ENCODE peak calls at places on chromosomes 16 and 17, in four cellular contexts. E is nephron progenitor cell, M is endothelial cell, U is progenitor cell of endocrine pancreas. P is an unnamed sample.

GRCh38 chr17:18026408-18026776 is 12.6 kb downstream of the ATPAF2 start:
- DNase-seq in E (no peak), M (no peak), U (no peak), P (peak)

GRCh38 chr17:27009087-27009486 is 284.8 kb upstream of the WSB1 start:
- DNase-seq in E (no peak), M (no peak), U (no peak), P (no peak)

GRCh38 chr16:84013787-84014569 is 28.6 kb downstream of the SLC38A8 start:
- DNase-seq in E (peak), M (peak), U (peak), P (peak)

GRCh38 chr16:7025616-7026190 is 306.9 kb upstream of the RBFOX1 start:
- DNase-seq in E (peak), M (peak), U (peak), P (peak)

GRCh38 chr17:57735707-57736106 is 9.4 kb downstream of the CCDC182 start:
- DNase-seq in E (no peak), M (peak), U (no peak), P (peak)

GRCh38 chr16:83903739-83904138 is 4.8 kb downstream of the MLYCD start:
- DNase-seq in E (no peak), M (no peak), U (no peak), P (no peak)

GRCh38 chr16:50146479-50147435 is 6.3 kb upstream of the TENT4B start:
- DNase-seq in E (no peak), M (no peak), U (no peak), P (peak)

GRCh38 chr16:74607310-74607966 is 524 bp upstream of the GLG1 start:
- DNase-seq in E (no peak), M (no peak), U (no peak), P (no peak)

GRCh38 chr17:68378202-68379149 is 78.8 kb downstream of the WIPI1 start:
- DNase-seq in E (peak), M (peak), U (no peak), P (peak)

GRCh38 chr16:81401035-81401950 is 43.3 kb upstream of the CMIP start:
- DNase-seq in E (no peak), M (no peak), U (no peak), P (no peak)

GRCh38 chr17:15168379-15168778 is 96.7 kb downstream of the PMP22 start:
- DNase-seq in E (no peak), M (no peak), U (no peak), P (no peak)

GRCh38 chr17:37388266-37388665 is 12.5 kb downstream of the C17orf78 start:
- DNase-seq in E (no peak), M (no peak), U (no peak), P (no peak)

GRCh38 chr17:16449121-16449570 is 33.8 kb downstream of the TRPV2 start:
- DNase-seq in E (no peak), M (no peak), U (no peak), P (no peak)

GRCh38 chr17:21294321-21295035 is 10.0 kb downstream of the MAP2K3 start:
- DNase-seq in E (no peak), M (no peak), U (no peak), P (no peak)

GRCh38 chr17:79706931-79707382 is 23.8 kb upstream of the ENPP7 start:
- DNase-seq in E (no peak), M (no peak), U (no peak), P (no peak)

GRCh38 chr16:3640207-3640606 is 14.3 kb upstream of the DNASE1 start:
- DNase-seq in E (no peak), M (no peak), U (no peak), P (no peak)

GRCh38 chr17:3796110-3796821 is 4.7 kb downstream of the ITGAE start:
- DNase-seq in E (no peak), M (no peak), U (no peak), P (no peak)

GRCh38 chr16:3548859-3549258 is 28.3 kb downstream of the NLRC3 start:
- DNase-seq in E (no peak), M (no peak), U (no peak), P (no peak)

GRCh38 chr16:70395345-70395901 is 43.5 kb downstream of the ST3GAL2 start:
- DNase-seq in E (peak), M (peak), U (peak), P (peak)

GRCh38 chr17:32944248-32945020 is 16.5 kb downstream of the TMEM98 start:
- DNase-seq in E (no peak), M (no peak), U (no peak), P (no peak)

GRCh38 chr17:20997711-20998570 is 44.9 kb downstream of the USP22 start:
- DNase-seq in E (no peak), M (no peak), U (no peak), P (no peak)

GRCh38 chr16:53546988-53547391 is 44.0 kb upstream of the AKTIP start:
- DNase-seq in E (peak), M (peak), U (no peak), P (no peak)
- TF ChIP-seq CTCF in E (peak), M (peak), U (peak), P (no peak)

DNA sequence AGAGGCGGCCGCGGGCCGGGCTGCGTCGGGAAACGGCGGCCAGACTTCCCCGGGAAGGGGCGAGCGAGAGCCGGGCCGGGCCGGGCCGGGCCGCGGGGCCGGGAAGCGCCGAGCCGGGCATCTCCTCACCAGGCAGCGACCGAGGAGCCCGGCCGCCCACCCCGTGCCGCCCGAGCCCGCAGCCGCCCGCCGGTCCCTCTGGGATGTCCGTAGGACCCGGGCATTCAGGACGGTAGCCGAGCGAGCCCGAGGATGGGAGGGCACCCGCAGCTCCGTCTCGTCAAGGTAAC is at the start of gene CRHR1:
- DNase-seq in E (no peak), M (peak), U (no peak), P (no peak)
- TF ChIP-seq CTCF in E (no peak), M (no peak), U (no peak), P (no peak)

GRCh38 chr16:53131050-53131362 is 76.2 kb downstream of the CHD9 start:
- DNase-seq in E (no peak), M (no peak), U (no peak), P (no peak)
- TF ChIP-seq CTCF in E (no peak), M (no peak), U (no peak), P (no peak)

GRCh38 chr17:81328925-81329278 is 33.8 kb upstream of the SLC38A10 start:
- DNase-seq in E (no peak), M (no peak), U (no peak), P (no peak)

GRCh38 chr17:81329279-81329926 is 34.3 kb upstream of the SLC38A10 start:
- DNase-seq in E (peak), M (no peak), U (no peak), P (no peak)

GRCh38 chr17:81330884-81331245 is 35.8 kb upstream of the SLC38A10 start:
- DNase-seq in E (no peak), M (no peak), U (no peak), P (no peak)

GRCh38 chr17:81331527-81332043 is 36.5 kb upstream of the SLC38A10 start:
- DNase-seq in E (no peak), M (no peak), U (no peak), P (no peak)

GRCh38 chr17:81329927-81330883 is 35.1 kb upstream of the SLC38A10 start:
- DNase-seq in E (no peak), M (no peak), U (no peak), P (no peak)
- TF ChIP-seq CTCF in E (no peak), M (no peak), U (peak), P (no peak)

GRCh38 chr16:86802013-86802412 is 223.7 kb downstream of the FOXL1 start:
- DNase-seq in E (no peak), M (no peak), U (no peak), P (no peak)
- TF ChIP-seq CTCF in E (no peak), M (no peak), U (no peak), P (no peak)

DNA sequence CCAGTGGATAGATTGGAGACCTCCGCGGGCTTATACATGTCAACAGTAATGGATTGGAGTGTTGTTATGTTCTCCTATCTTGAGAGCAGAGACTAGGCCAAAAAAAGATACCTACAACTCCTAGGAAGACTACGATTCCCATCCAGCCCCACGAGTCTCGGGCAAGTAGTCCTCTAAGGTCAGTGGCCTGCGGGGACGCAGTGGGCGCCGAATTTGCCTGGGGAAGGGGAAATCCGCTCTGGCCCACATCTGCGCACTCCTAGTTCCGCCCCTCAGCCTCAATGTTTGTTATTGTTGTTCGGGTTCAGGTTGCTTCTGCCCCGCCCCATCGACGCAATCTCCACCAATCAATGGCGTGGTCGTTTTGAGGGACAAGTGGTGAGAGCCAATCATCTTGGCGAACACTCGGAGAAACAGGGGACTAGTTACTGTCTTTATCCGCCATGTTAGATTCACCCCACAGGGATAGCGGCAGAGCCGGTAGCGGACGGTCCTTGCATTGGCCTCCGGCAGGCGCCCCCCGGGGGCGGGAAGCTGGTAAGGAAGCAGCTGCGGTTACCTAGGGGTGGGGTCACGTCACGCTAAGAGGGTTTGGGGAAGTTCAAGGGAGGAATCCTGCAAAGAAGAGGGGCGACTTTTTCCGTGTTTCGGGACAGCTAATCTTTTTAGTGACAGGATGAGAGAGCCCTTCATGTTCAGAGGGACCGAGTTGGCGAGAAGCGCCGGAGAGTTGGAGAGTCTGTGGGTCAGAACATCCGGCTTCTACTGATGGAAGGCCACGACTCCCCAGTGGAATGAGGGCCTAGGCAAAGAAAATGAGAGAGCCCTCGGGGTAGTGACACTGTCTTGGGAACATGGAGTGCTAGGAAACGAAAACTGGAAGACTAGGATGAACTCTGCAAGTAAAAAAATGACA is at the start of gene NBR1:
- DNase-seq in E (peak), M (peak), U (peak), P (peak)
- TF ChIP-seq CTCF in E (no peak), M (no peak), U (peak), P (peak)

DNA sequence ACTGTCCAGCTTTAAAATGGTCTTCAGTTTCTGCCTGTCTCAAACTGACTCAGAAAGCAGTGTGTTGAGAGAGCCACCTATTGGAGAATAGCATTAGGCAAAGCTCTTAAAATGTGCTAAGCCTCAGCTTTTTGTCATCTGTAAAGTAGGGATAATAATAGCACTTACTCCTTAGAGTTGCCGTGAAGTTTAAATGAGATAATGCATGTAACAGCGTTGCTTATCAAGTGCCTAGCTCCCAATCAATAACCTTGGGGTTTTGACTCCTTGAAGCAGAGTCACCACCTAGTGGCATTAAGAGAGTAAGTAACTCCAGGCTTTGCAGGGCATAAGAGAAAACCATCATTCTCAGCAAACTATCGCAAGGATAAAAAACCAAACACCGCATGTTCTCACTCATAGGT is 163.3 kb downstream of the HS3ST2 start:
- DNase-seq in E (no peak), M (no peak), U (no peak), P (peak)
- TF ChIP-seq CTCF in E (peak), M (peak), U (peak), P (peak)

DNA sequence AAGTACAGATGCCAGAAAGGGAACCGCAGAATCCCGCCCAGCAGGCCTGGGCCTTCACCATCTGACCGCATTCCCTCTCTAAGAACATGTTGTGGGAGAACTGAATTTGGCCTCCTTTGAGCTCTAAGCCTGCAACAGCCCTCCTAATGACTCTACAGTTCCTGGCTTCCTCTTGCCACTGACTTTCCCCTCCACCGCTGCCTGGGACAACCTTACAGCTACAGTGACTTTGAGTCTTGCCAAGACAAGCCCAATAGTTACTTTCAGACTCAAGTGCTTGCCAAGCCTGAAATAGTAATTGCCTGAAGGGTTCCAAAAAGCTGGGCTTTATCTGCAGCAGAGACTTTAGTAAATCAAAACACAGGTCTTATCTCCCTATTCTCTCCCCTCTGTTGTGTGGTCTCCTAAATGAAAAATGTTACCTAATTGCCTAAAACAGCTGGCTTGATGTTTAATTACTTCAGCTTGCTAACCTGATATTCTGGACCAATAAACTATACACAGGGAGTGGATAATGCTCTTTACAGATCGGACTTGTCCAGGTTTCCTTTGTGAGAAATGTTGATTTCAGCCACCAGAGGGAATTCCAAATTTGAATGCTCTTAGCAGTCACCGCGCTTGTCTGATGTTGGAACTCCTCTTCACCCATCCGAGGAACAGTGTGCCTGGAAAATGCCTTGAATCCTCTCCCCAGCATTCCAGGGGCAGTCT is 85.1 kb upstream of the TBX2 start:
- DNase-seq in E (no peak), M (no peak), U (no peak), P (no peak)
- TF ChIP-seq CTCF in E (no peak), M (no peak), U (no peak), P (no peak)

DNA sequence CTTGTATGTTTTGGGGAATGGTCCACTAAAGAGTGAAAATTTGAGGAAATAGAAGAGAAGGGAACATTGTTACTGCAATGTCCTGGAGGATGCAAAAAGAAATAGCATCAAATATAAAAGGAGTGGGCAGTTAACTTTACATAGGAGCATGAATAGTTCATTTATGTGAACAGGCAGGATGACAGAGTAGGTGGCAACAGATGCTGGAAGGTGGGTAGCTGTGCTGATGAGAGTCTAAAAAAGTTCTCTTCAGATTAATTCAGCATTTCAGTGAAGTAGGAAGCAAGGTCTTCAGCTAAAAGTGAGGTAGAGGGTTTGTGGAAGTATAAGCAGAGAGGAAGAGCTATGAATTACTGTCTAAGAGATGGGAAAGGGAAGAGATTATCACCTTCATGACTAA is 276.5 kb downstream of the KIF2B start:
- DNase-seq in E (no peak), M (no peak), U (no peak), P (no peak)
- TF ChIP-seq CTCF in E (no peak), M (no peak), U (no peak), P (no peak)

GRCh38 chr17:28227278-28228108 is 91.5 kb upstream of the TMEM97 start:
- DNase-seq in E (peak), M (peak), U (peak), P (peak)

GRCh38 chr17:28226563-28226962 is 92.4 kb upstream of the TMEM97 start:
- DNase-seq in E (no peak), M (no peak), U (no peak), P (no peak)

GRCh38 chr17:28228986-28229729 is 89.8 kb upstream of the TMEM97 start:
- DNase-seq in E (no peak), M (no peak), U (no peak), P (no peak)

GRCh38 chr17:28230011-28230410 is 89.0 kb upstream of the TMEM97 start:
- DNase-seq in E (no peak), M (no peak), U (no peak), P (no peak)

GRCh38 chr17:28228109-28228840 is 90.7 kb upstream of the TMEM97 start:
- DNase-seq in E (no peak), M (peak), U (no peak), P (peak)
- TF ChIP-seq CTCF in E (no peak), M (no peak), U (peak), P (peak)